ENCODE peak calls at places on chromosomes 1 and 21, in seven cellular contexts. One of them, this sample, is unnamed.

GRCh38 chr1:90706437-90707362 is 10.4 kb downstream of the BARHL2 start:
- DNase-seq in HCEC 1CT: no peak
- DNase-seq in colonic mucosa: no peak
- DNase-seq in ovary: no peak
- DNase-seq in NCI-H1105: peak; percentile 32
- DNase-seq in HFFc6: no peak
- DNase-seq in effector memory CD4-positive, alpha-beta T cell: no peak
- DNase-seq in this sample: no peak

GRCh38 chr1:168585191-168585590 is 8.8 kb downstream of the XCL1 start:
- DNase-seq in NCI-H1105: no peak
- DNase-seq in colonic mucosa: no peak
- DNase-seq in effector memory CD4-positive, alpha-beta T cell: no peak
- DNase-seq in HFFc6: peak; percentile 32
- DNase-seq in ovary: no peak
- DNase-seq in HCEC 1CT: peak; percentile 11
- DNase-seq in this sample: no peak

GRCh38 chr1:233735847-233736246 is 121.9 kb downstream of the KCNK1 start:
- DNase-seq in effector memory CD4-positive, alpha-beta T cell: no peak
- DNase-seq in NCI-H1105: no peak
- DNase-seq in HFFc6: no peak
- DNase-seq in HCEC 1CT: no peak
- DNase-seq in ovary: no peak
- DNase-seq in colonic mucosa: no peak
- DNase-seq in this sample: no peak

GRCh38 chr1:10451286-10451685 is 1.5 kb downstream of the CORT start:
- DNase-seq in HFFc6: peak; percentile 76
- DNase-seq in NCI-H1105: no peak
- DNase-seq in HCEC 1CT: no peak
- DNase-seq in effector memory CD4-positive, alpha-beta T cell: no peak
- DNase-seq in colonic mucosa: no peak
- DNase-seq in ovary: no peak
- DNase-seq in this sample: no peak

GRCh38 chr1:181140398-181140797 is 51.9 kb downstream of the IER5 start:
- DNase-seq in HCEC 1CT: peak; percentile 41
- DNase-seq in ovary: no peak
- DNase-seq in effector memory CD4-positive, alpha-beta T cell: no peak
- DNase-seq in NCI-H1105: no peak
- DNase-seq in HFFc6: peak; percentile 44
- DNase-seq in colonic mucosa: no peak
- DNase-seq in this sample: no peak

GRCh38 chr1:230165526-230165925 is 98.5 kb downstream of the GALNT2 start:
- DNase-seq in HFFc6: no peak
- DNase-seq in NCI-H1105: no peak
- DNase-seq in ovary: peak; percentile 9
- DNase-seq in effector memory CD4-positive, alpha-beta T cell: no peak
- DNase-seq in colonic mucosa: no peak
- DNase-seq in HCEC 1CT: no peak
- DNase-seq in this sample: no peak

GRCh38 chr1:6599141-6599975 is 3.3 kb downstream of the KLHL21 start:
- DNase-seq in HCEC 1CT: no peak
- DNase-seq in HFFc6: no peak
- DNase-seq in colonic mucosa: no peak
- DNase-seq in effector memory CD4-positive, alpha-beta T cell: peak; percentile 43
- DNase-seq in NCI-H1105: no peak
- DNase-seq in ovary: no peak
- DNase-seq in this sample: no peak

GRCh38 chr1:78101514-78101913 is 55.7 kb downstream of the GIPC2 start:
- DNase-seq in effector memory CD4-positive, alpha-beta T cell: no peak
- DNase-seq in ovary: peak; percentile 25
- DNase-seq in NCI-H1105: no peak
- DNase-seq in HCEC 1CT: peak; percentile 97
- DNase-seq in colonic mucosa: peak; percentile 62
- DNase-seq in HFFc6: peak; percentile 95
- DNase-seq in this sample: no peak

GRCh38 chr1:18907021-18907913 is 4.9 kb upstream of the ALDH4A1 start:
- DNase-seq in ovary: peak; percentile 75
- DNase-seq in colonic mucosa: peak; percentile 67
- DNase-seq in HCEC 1CT: peak; percentile 42
- DNase-seq in NCI-H1105: peak; percentile 59
- DNase-seq in HFFc6: peak; percentile 63
- DNase-seq in effector memory CD4-positive, alpha-beta T cell: peak; percentile 26
- DNase-seq in this sample: peak; percentile 73

GRCh38 chr21:15272591-15272990 is 207.8 kb upstream of the NRIP1 start:
- DNase-seq in colonic mucosa: no peak
- DNase-seq in HFFc6: no peak
- DNase-seq in effector memory CD4-positive, alpha-beta T cell: no peak
- DNase-seq in ovary: no peak
- DNase-seq in HCEC 1CT: no peak
- DNase-seq in NCI-H1105: no peak
- DNase-seq in this sample: no peak

GRCh38 chr21:45766055-45766454 is 122.5 kb downstream of the PCBP3 start:
- DNase-seq in colonic mucosa: no peak
- DNase-seq in effector memory CD4-positive, alpha-beta T cell: no peak
- DNase-seq in HCEC 1CT: no peak
- DNase-seq in NCI-H1105: no peak
- DNase-seq in HFFc6: no peak
- DNase-seq in ovary: no peak
- DNase-seq in this sample: no peak

GRCh38 chr21:36103434-36103833 is 31.4 kb upstream of the CBR3 start:
- DNase-seq in NCI-H1105: no peak
- DNase-seq in colonic mucosa: no peak
- DNase-seq in ovary: no peak
- DNase-seq in effector memory CD4-positive, alpha-beta T cell: no peak
- DNase-seq in HFFc6: no peak
- DNase-seq in HCEC 1CT: no peak
- DNase-seq in this sample: no peak

GRCh38 chr1:156493154-156493631 is 7.4 kb downstream of the MEF2D start:
- DNase-seq in HFFc6: no peak
- DNase-seq in colonic mucosa: no peak
- DNase-seq in ovary: no peak
- DNase-seq in HCEC 1CT: no peak
- DNase-seq in effector memory CD4-positive, alpha-beta T cell: no peak
- DNase-seq in NCI-H1105: no peak
- DNase-seq in this sample: no peak

GRCh38 chr1:205317311-205317917 is 4.1 kb downstream of the NUAK2 start:
- DNase-seq in effector memory CD4-positive, alpha-beta T cell: no peak
- DNase-seq in HFFc6: no peak
- DNase-seq in NCI-H1105: peak; percentile 91
- DNase-seq in colonic mucosa: peak; percentile 96
- DNase-seq in ovary: peak; percentile 62
- DNase-seq in HCEC 1CT: no peak
- DNase-seq in this sample: peak; percentile 94

GRCh38 chr1:15008783-15009709 is 144.5 kb upstream of the TMEM51 start:
- DNase-seq in HCEC 1CT: no peak
- DNase-seq in colonic mucosa: no peak
- DNase-seq in HFFc6: no peak
- DNase-seq in ovary: no peak
- DNase-seq in effector memory CD4-positive, alpha-beta T cell: no peak
- DNase-seq in NCI-H1105: no peak
- DNase-seq in this sample: no peak

GRCh38 chr1:19645544-19646252 is 1.6 kb downstream of the NBL1 start:
- DNase-seq in effector memory CD4-positive, alpha-beta T cell: no peak
- DNase-seq in colonic mucosa: peak; percentile 48
- DNase-seq in HFFc6: no peak
- DNase-seq in HCEC 1CT: no peak
- DNase-seq in ovary: peak; percentile 68
- DNase-seq in NCI-H1105: no peak
- DNase-seq in this sample: no peak

GRCh38 chr1:61434276-61434675 is 290.7 kb downstream of the TM2D1 start:
- DNase-seq in effector memory CD4-positive, alpha-beta T cell: no peak
- DNase-seq in HCEC 1CT: no peak
- DNase-seq in ovary: no peak
- DNase-seq in HFFc6: no peak
- DNase-seq in NCI-H1105: no peak
- DNase-seq in colonic mucosa: no peak
- DNase-seq in this sample: no peak

GRCh38 chr21:45957986-45958610 is 23.5 kb upstream of the COL6A1 start:
- DNase-seq in HCEC 1CT: no peak
- DNase-seq in NCI-H1105: no peak
- DNase-seq in effector memory CD4-positive, alpha-beta T cell: no peak
- DNase-seq in ovary: peak; percentile 63
- DNase-seq in HFFc6: no peak
- DNase-seq in colonic mucosa: no peak
- DNase-seq in this sample: no peak

GRCh38 chr21:46550511-46550941 is 54.4 kb downstream of the S100B start:
- DNase-seq in HCEC 1CT: no peak
- DNase-seq in HFFc6: no peak
- DNase-seq in effector memory CD4-positive, alpha-beta T cell: peak; percentile 65
- DNase-seq in colonic mucosa: no peak
- DNase-seq in NCI-H1105: no peak
- DNase-seq in ovary: no peak
- DNase-seq in this sample: no peak

GRCh38 chr1:102588536-102588935 is 519.8 kb downstream of the COL11A1 start:
- DNase-seq in HFFc6: peak; percentile 13
- DNase-seq in colonic mucosa: no peak
- DNase-seq in ovary: no peak
- DNase-seq in HCEC 1CT: no peak
- DNase-seq in effector memory CD4-positive, alpha-beta T cell: no peak
- DNase-seq in NCI-H1105: no peak
- DNase-seq in this sample: no peak

GRCh38 chr21:40176732-40177131 is 309.5 kb downstream of the PCP4 start:
- DNase-seq in colonic mucosa: no peak
- DNase-seq in NCI-H1105: peak; percentile 98
- DNase-seq in HCEC 1CT: no peak
- DNase-seq in HFFc6: no peak
- DNase-seq in ovary: no peak
- DNase-seq in effector memory CD4-positive, alpha-beta T cell: no peak
- DNase-seq in this sample: no peak

GRCh38 chr1:9466780-9467755 is 72.2 kb upstream of the SLC25A33 start:
- DNase-seq in HFFc6: no peak
- DNase-seq in ovary: peak; percentile 68
- DNase-seq in HCEC 1CT: no peak
- DNase-seq in NCI-H1105: no peak
- DNase-seq in colonic mucosa: no peak
- DNase-seq in effector memory CD4-positive, alpha-beta T cell: no peak
- DNase-seq in this sample: no peak

GRCh38 chr1:167229719-167230385 is 9.2 kb downstream of the POU2F1 start:
- DNase-seq in HFFc6: no peak
- DNase-seq in HCEC 1CT: no peak
- DNase-seq in colonic mucosa: no peak
- DNase-seq in effector memory CD4-positive, alpha-beta T cell: no peak
- DNase-seq in NCI-H1105: no peak
- DNase-seq in ovary: no peak
- DNase-seq in this sample: no peak

GRCh38 chr1:203695116-203695515 is 68.5 kb downstream of the ATP2B4 start:
- DNase-seq in NCI-H1105: no peak
- DNase-seq in colonic mucosa: no peak
- DNase-seq in HFFc6: no peak
- DNase-seq in ovary: no peak
- DNase-seq in effector memory CD4-positive, alpha-beta T cell: no peak
- DNase-seq in HCEC 1CT: no peak
- DNase-seq in this sample: no peak

GRCh38 chr1:247647864-247648263 is 31.7 kb downstream of the OR13G1 start:
- DNase-seq in NCI-H1105: no peak
- DNase-seq in effector memory CD4-positive, alpha-beta T cell: no peak
- DNase-seq in HCEC 1CT: no peak
- DNase-seq in HFFc6: no peak
- DNase-seq in colonic mucosa: peak; percentile 70
- DNase-seq in ovary: peak; percentile 23
- DNase-seq in this sample: no peak

GRCh38 chr21:41926068-41926806 is 27.6 kb downstream of the C2CD2 start:
- DNase-seq in HFFc6: no peak
- DNase-seq in NCI-H1105: no peak
- DNase-seq in effector memory CD4-positive, alpha-beta T cell: no peak
- DNase-seq in ovary: no peak
- DNase-seq in HCEC 1CT: peak; percentile 69
- DNase-seq in colonic mucosa: peak; percentile 42
- DNase-seq in this sample: no peak

GRCh38 chr1:76247261-76247852 is 172.8 kb downstream of the ST6GALNAC3 start:
- DNase-seq in effector memory CD4-positive, alpha-beta T cell: no peak
- DNase-seq in colonic mucosa: no peak
- DNase-seq in HCEC 1CT: no peak
- DNase-seq in ovary: no peak
- DNase-seq in NCI-H1105: no peak
- DNase-seq in HFFc6: no peak
- DNase-seq in this sample: no peak

GRCh38 chr1:53341521-53341895 is 13.6 kb upstream of the LRP8 start:
- DNase-seq in HCEC 1CT: no peak
- DNase-seq in effector memory CD4-positive, alpha-beta T cell: no peak
- DNase-seq in NCI-H1105: no peak
- DNase-seq in HFFc6: no peak
- DNase-seq in colonic mucosa: no peak
- DNase-seq in ovary: no peak
- DNase-seq in this sample: no peak

GRCh38 chr1:186806477-186806876 is 22.3 kb upstream of the PLA2G4A start:
- DNase-seq in NCI-H1105: no peak
- DNase-seq in HCEC 1CT: peak; percentile 39
- DNase-seq in colonic mucosa: no peak
- DNase-seq in ovary: no peak
- DNase-seq in effector memory CD4-positive, alpha-beta T cell: no peak
- DNase-seq in HFFc6: peak; percentile 19
- DNase-seq in this sample: no peak

GRCh38 chr1:151819951-151820623 is 11.5 kb downstream of the RORC start:
- DNase-seq in NCI-H1105: no peak
- DNase-seq in effector memory CD4-positive, alpha-beta T cell: no peak
- DNase-seq in colonic mucosa: no peak
- DNase-seq in ovary: no peak
- DNase-seq in HFFc6: no peak
- DNase-seq in HCEC 1CT: no peak
- DNase-seq in this sample: no peak

GRCh38 chr1:181099152-181100014 is 10.9 kb downstream of the IER5 start:
- DNase-seq in HFFc6: peak; percentile 73
- DNase-seq in colonic mucosa: no peak
- DNase-seq in NCI-H1105: no peak
- DNase-seq in ovary: no peak
- DNase-seq in effector memory CD4-positive, alpha-beta T cell: no peak
- DNase-seq in HCEC 1CT: peak; percentile 73
- DNase-seq in this sample: no peak

This sample was measured in lower lobe of right lung.